ENCODE peak calls at places on chromosome 10, in four cellular contexts. T is Caco-2, K is fibroblast of lung, A is astrocyte. Z is an unnamed sample.

GRCh38 chr10:44386546-44387052 is 1.7 kb upstream of the CXCL12 start:
- DNase-seq in T (peak; percentile 82), A (no peak), K (peak; percentile 57), Z (no peak)

GRCh38 chr10:31319602-31320178 is 674 bp downstream of the ZEB1 start:
- DNase-seq in T (no peak), A (no peak), K (no peak), Z (no peak)

GRCh38 chr10:7810443-7810842 is 7.9 kb upstream of the TAF3 start:
- DNase-seq in K (no peak), T (no peak), A (no peak), Z (no peak)

GRCh38 chr10:125064681-125065492 is 95.5 kb downstream of the CTBP2 start:
- DNase-seq in T (peak; percentile 74), A (peak; percentile 91), K (no peak), Z (peak; percentile 66)

GRCh38 chr10:112429654-112430230 is 17.0 kb downstream of the ZDHHC6 start:
- DNase-seq in T (no peak), K (no peak), A (no peak), Z (no peak)

GRCh38 chr10:131910663-131911314 is 10.0 kb downstream of the PPP2R2D start:
- DNase-seq in T (no peak), K (no peak), A (no peak), Z (no peak)

GRCh38 chr10:78717200-78717599 is 351.6 kb upstream of the ZMIZ1 start:
- DNase-seq in T (no peak), K (peak; percentile 37), A (peak; percentile 85), Z (peak; percentile 24)

GRCh38 chr10:78800535-78801320 is 268.0 kb upstream of the ZMIZ1 start:
- DNase-seq in A (no peak), T (no peak), K (no peak), Z (no peak)

GRCh38 chr10:8043569-8044306 is 10.8 kb upstream of the GATA3 start:
- DNase-seq in K (no peak), T (no peak), A (no peak), Z (no peak)

GRCh38 chr10:86315543-86315942 is 51.1 kb downstream of the GRID1 start:
- DNase-seq in T (no peak), K (no peak), A (no peak), Z (no peak)

GRCh38 chr10:61760943-61761824 is 98.5 kb downstream of the CABCOCO1 start:
- DNase-seq in K (peak; percentile 91), A (peak; percentile 91), T (no peak), Z (peak; percentile 68)

GRCh38 chr10:106182542-106182941 is 982.0 kb downstream of the SORCS1 start:
- DNase-seq in A (no peak), T (no peak), K (no peak), Z (no peak)

GRCh38 chr10:101484154-101484748 is 103.8 kb downstream of the POLL start:
- DNase-seq in T (no peak), K (no peak), A (no peak), Z (no peak)

GRCh38 chr10:12566161-12567115 is 217.1 kb downstream of the CAMK1D start:
- DNase-seq in A (peak; percentile 72), K (peak; percentile 28), T (no peak), Z (no peak)

GRCh38 chr10:131577786-131578471 is 266.4 kb upstream of the TCERG1L start:
- DNase-seq in A (no peak), K (no peak), T (no peak), Z (no peak)

GRCh38 chr10:44473146-44473545 is 88.2 kb upstream of the CXCL12 start:
- DNase-seq in K (no peak), T (no peak), A (no peak), Z (no peak)

GRCh38 chr10:24382979-24383663 is 174.2 kb downstream of the KIAA1217 start:
- DNase-seq in A (peak; percentile 85), K (no peak), T (peak; percentile 73), Z (no peak)

GRCh38 chr10:3324572-3324971 is 152.0 kb upstream of the PITRM1 start:
- DNase-seq in K (no peak), A (no peak), T (no peak), Z (no peak)

GRCh38 chr10:21517983-21518628 is 7.4 kb downstream of the SKIDA1 start:
- DNase-seq in A (peak; percentile 73), T (no peak), K (peak; percentile 91), Z (no peak)

GRCh38 chr10:14601872-14602725 is 172.6 kb downstream of the FAM107B start:
- DNase-seq in K (peak; percentile 52), T (peak; percentile 71), A (peak; percentile 84), Z (peak; percentile 31)

GRCh38 chr10:60974463-60975149 is 30.6 kb upstream of the RHOBTB1 start:
- DNase-seq in A (peak; percentile 56), T (no peak), K (peak; percentile 34), Z (no peak)

GRCh38 chr10:29948971-29949370 is 110.4 kb downstream of the JCAD start:
- DNase-seq in A (no peak), T (no peak), K (no peak), Z (no peak)

GRCh38 chr10:124697443-124697836 is 46.7 kb downstream of the FAM53B start:
- DNase-seq in K (no peak), T (no peak), A (no peak), Z (no peak)

GRCh38 chr10:14456218-14456869 is 125.6 kb upstream of the FRMD4A start:
- DNase-seq in A (no peak), K (no peak), T (no peak), Z (no peak)

GRCh38 chr10:44395396-44395795 is 10.5 kb upstream of the CXCL12 start:
- DNase-seq in K (no peak), A (no peak), T (no peak), Z (no peak)

GRCh38 chr10:11913184-11913641 is 90.1 kb downstream of the PROSER2 start:
- DNase-seq in A (peak; percentile 2), K (no peak), T (peak; percentile 56), Z (no peak)

GRCh38 chr10:57624066-57624465 is 643.6 kb downstream of the IPMK start:
- DNase-seq in K (no peak), A (no peak), T (no peak), Z (no peak)

GRCh38 chr10:72597897-72598296 is 28.0 kb downstream of the MICU1 start:
- DNase-seq in T (no peak), A (peak; percentile 73), K (no peak), Z (peak; percentile 14)

GRCh38 chr10:30803901-30804322 is 174.4 kb upstream of the LYZL2 start:
- DNase-seq in T (no peak), A (peak; percentile 70), K (peak; percentile 59), Z (peak; percentile 75)

GRCh38 chr10:95655571-95656290 is 780 bp downstream of the ALDH18A1 start:
- DNase-seq in K (peak; percentile 36), A (peak; percentile 38), T (no peak), Z (no peak)

GRCh38 chr10:106338486-106338885 is 826.0 kb downstream of the SORCS1 start:
- DNase-seq in A (peak; percentile 1), T (no peak), K (no peak), Z (no peak)

GRCh38 chr10:77526861-77527617 is 110.6 kb downstream of the KCNMA1 start:
- DNase-seq in A (no peak), T (no peak), K (peak; percentile 33), Z (no peak)

GRCh38 chr10:17616403-17617030 is 657 bp downstream of the HACD1 start:
- DNase-seq in K (peak; percentile 45), T (peak; percentile 89), A (peak; percentile 36), Z (no peak)

GRCh38 chr10:129870926-129871660 is 93.0 kb downstream of the EBF3 start:
- DNase-seq in T (no peak), K (peak; percentile 11), A (no peak), Z (no peak)

GRCh38 chr10:114824396-114824795 is 2.8 kb downstream of the FHIP2A start:
- DNase-seq in K (no peak), A (peak; percentile 53), T (no peak), Z (no peak)

GRCh38 chr10:114822771-114823463 is 1.3 kb downstream of the FHIP2A start:
- DNase-seq in T (no peak), K (peak; percentile 87), A (peak; percentile 49), Z (peak; percentile 51)

GRCh38 chr10:114819313-114819712 is 2.3 kb upstream of the FHIP2A start:
- DNase-seq in K (no peak), A (no peak), T (no peak), Z (no peak)

GRCh38 chr10:114821915-114822770 is 563 bp downstream of the FHIP2A start:
- DNase-seq in K (peak; percentile 37), A (peak; percentile 19), T (peak; percentile 41), Z (no peak)

GRCh38 chr10:114821293-114821914 is at the start of gene FHIP2A:
- DNase-seq in T (peak; percentile 93), K (peak; percentile 71), A (peak; percentile 52), Z (no peak)
- H3K4me3 ChIP-seq in T (peak within 1 kb of the TSS; percentile 90), K (peak within 1 kb of the TSS; percentile 91), A (peak within 1 kb of the TSS; percentile 88), Z (peak within 1 kb of the TSS; percentile 86)

DNA sequence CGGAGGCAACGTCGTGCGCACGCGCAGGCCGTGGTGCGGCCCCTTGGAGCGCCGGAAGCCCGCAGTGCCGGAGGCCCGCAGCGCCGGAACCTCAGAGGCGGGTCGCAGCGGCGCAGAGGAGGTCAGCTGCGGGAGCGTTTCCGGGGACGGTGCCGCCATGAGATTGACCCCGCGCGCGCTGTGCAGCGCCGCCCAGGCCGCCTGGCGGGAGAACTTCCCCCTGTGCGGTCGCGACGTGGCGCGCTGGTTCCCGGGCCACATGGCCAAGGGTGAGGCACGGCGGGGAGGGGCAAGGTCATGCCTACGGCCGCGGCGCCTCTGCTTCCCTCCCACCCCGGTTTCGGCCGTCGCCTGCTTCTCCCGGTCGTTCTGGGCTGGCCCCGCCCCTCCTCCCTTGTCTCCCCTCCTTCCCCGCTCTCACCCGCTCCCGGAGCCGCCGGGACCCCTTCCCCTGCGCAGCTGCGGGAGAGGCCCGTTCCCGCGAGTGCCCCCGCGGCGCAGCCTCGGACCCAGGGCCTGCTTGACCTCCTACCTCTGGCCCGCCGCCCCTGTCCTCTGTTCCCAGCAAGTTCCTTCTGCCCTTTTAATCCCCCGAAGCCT is at the start of gene MTG1:
- DNase-seq in T (peak; percentile 100), K (peak; percentile 92), A (peak; percentile 72), Z (peak; percentile 49)
- TF ChIP-seq CTCF in T (no peak), K (no peak), A (no peak), Z (peak; percentile 7)

GRCh38 chr10:68784476-68784875 is 42.9 kb upstream of the STOX1 start:
- DNase-seq in K (no peak), A (peak; percentile 26), T (no peak), Z (no peak)

GRCh38 chr10:68781613-68782574 is 45.4 kb upstream of the STOX1 start:
- DNase-seq in K (no peak), T (peak; percentile 29), A (no peak), Z (no peak)

GRCh38 chr10:68792115-68792514 is 35.2 kb upstream of the STOX1 start:
- DNase-seq in K (peak; percentile 58), T (no peak), A (no peak), Z (no peak)

GRCh38 chr10:68790476-68790875 is 36.9 kb upstream of the STOX1 start:
- DNase-seq in A (no peak), K (no peak), T (no peak), Z (no peak)

GRCh38 chr10:68787813-68788212 is 39.5 kb upstream of the STOX1 start:
- DNase-seq in K (no peak), T (no peak), A (no peak), Z (no peak)
- H3K36me3 ChIP-seq in K (peaks cover 2% of the 10 kb centered on the region), T (peaks cover 4% of the 10 kb centered on the region), A (peaks cover 47% of the 10 kb centered on the region), Z (peaks cover 8% of the 10 kb centered on the region)

DNA sequence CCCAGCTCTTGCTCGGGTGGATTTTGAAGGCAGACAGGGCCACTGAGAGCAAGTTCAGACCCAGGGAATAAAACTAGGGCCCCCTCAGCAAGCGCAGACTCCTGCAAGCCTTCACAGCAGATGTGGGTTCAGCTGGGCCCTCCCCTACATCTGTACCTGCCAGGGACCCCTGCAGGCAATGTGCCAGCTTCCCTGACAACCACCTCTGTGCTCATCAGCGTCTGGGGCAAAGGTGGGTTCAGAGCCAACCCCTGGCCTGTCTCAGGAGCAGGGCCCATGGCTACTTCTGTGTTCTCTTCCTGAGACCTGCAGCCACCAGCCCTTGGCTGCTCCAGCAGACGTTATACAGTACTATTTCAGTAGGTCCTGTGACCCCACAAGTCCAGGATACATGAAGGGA is 189.5 kb downstream of the DIP2C start:
- DNase-seq in K (no peak), A (no peak), T (no peak), Z (no peak)
- H3K4me3 ChIP-seq in K (no peak overlapping the region), A (no peak overlapping the region), T (no peak overlapping the region), Z (no peak overlapping the region)